ENCODE peak calls at places on chromosome 16, in ten cellular contexts. B is adipocyte; I is heart left ventricle; F is colonic mucosa; T is endothelial cell of umbilical vein; P is CD8-positive, alpha-beta T cell; O is IMR-90; Y is fibroblast of lung; J is CD8-positive, alpha-beta memory T cell; C is MM.1S. N is an unnamed sample.

GRCh38 chr16:78455861-78456260 is 356.4 kb downstream of the WWOX start:
- DNase-seq in Y (no peak), T (no peak), J (no peak), B (no peak), P (no peak), F (no peak), C (no peak), I (no peak), O (no peak), N (no peak)

GRCh38 chr16:62067182-62067581 is 30.9 kb upstream of the CDH8 start:
- DNase-seq in C (no peak), O (no peak), F (no peak), Y (no peak), J (no peak), T (no peak), B (no peak), P (no peak), I (no peak), N (no peak)

GRCh38 chr16:66740010-66740409 is 11.4 kb downstream of the DYNC1LI2 start:
- DNase-seq in J (no peak), B (peak; percentile 78), P (no peak), C (peak; percentile 39), O (peak; percentile 32), T (peak; percentile 54), Y (no peak), F (peak; percentile 34), I (no peak), N (no peak)

GRCh38 chr16:68645494-68646388 is 631 bp downstream of the CDH3 start:
- DNase-seq in C (no peak), B (no peak), J (no peak), F (peak; percentile 23), O (no peak), P (no peak), Y (no peak), T (no peak), I (no peak), N (no peak)

GRCh38 chr16:46731691-46732555 is 16.2 kb downstream of the MYLK3 start:
- DNase-seq in I (peak; percentile 76), J (no peak), B (no peak), O (no peak), Y (no peak), T (no peak), C (no peak), F (no peak), P (no peak), N (no peak)

GRCh38 chr16:15415411-15416070 is 18.8 kb upstream of the BMERB1 start:
- DNase-seq in F (no peak), O (peak; percentile 38), C (no peak), I (no peak), J (no peak), B (peak; percentile 36), T (no peak), Y (peak; percentile 63), P (no peak), N (no peak)

GRCh38 chr16:4116328-4117249 is at the start of gene ADCY9:
- DNase-seq in P (peak; percentile 70), B (peak; percentile 93), C (peak; percentile 74), Y (peak; percentile 84), I (peak; percentile 82), T (peak; percentile 47), F (peak; percentile 73), J (peak; percentile 85), O (peak; percentile 73), N (peak; percentile 63)

GRCh38 chr16:55056585-55057520 is 126.2 kb downstream of the IRX5 start:
- DNase-seq in O (no peak), I (no peak), T (no peak), B (peak; percentile 31), J (no peak), Y (peak; percentile 2), C (no peak), F (no peak), P (no peak), N (no peak)

GRCh38 chr16:57799619-57800212 is 2.6 kb downstream of the KIFC3 start:
- DNase-seq in Y (no peak), F (no peak), I (no peak), P (no peak), T (no peak), J (no peak), O (no peak), B (no peak), C (no peak), N (no peak)

GRCh38 chr16:57800213-57801097 is 1.8 kb downstream of the KIFC3 start:
- DNase-seq in J (no peak), I (peak; percentile 18), O (no peak), P (no peak), Y (no peak), C (no peak), B (no peak), T (peak; percentile 12), F (no peak), N (no peak)

GRCh38 chr16:57797526-57798266 is 4.6 kb downstream of the KIFC3 start:
- DNase-seq in Y (no peak), B (no peak), P (no peak), C (peak; percentile 73), F (peak; percentile 57), J (no peak), I (peak; percentile 55), T (no peak), O (no peak), N (no peak)

GRCh38 chr16:57798267-57798810 is 4.0 kb downstream of the KIFC3 start:
- DNase-seq in B (no peak), Y (no peak), C (no peak), T (no peak), I (no peak), J (no peak), F (no peak), P (no peak), O (no peak), N (no peak)

GRCh38 chr16:57798953-57799618 is 3.2 kb downstream of the KIFC3 start:
- DNase-seq in Y (no peak), J (no peak), C (no peak), I (peak; percentile 25), F (no peak), O (no peak), P (no peak), B (no peak), T (no peak), N (no peak)
- H3K4me3 ChIP-seq in Y (no peak overlapping the region), J (no peak overlapping the region), C (no peak overlapping the region), I (peak overlapping the region; percentile 23), F (no peak overlapping the region), O (no peak overlapping the region), P (no peak overlapping the region), B (no peak overlapping the region), T (no peak overlapping the region), N (no peak overlapping the region)

GRCh38 chr16:8493885-8494487 is 96.3 kb downstream of the TMEM114 start:
- DNase-seq in C (no peak), I (no peak), Y (no peak), O (no peak), F (no peak), P (no peak), J (no peak), B (no peak), T (no peak), N (no peak)
- H3K27me3 ChIP-seq in C (no peaks in the 10 kb centered on the region), I (no peaks in the 10 kb centered on the region), Y (no peaks in the 10 kb centered on the region), O (no peaks in the 10 kb centered on the region), F (no peaks in the 10 kb centered on the region), P (no peaks in the 10 kb centered on the region), J (no peaks in the 10 kb centered on the region), B (no peaks in the 10 kb centered on the region), T (no peaks in the 10 kb centered on the region), N (no peaks in the 10 kb centered on the region)

DNA sequence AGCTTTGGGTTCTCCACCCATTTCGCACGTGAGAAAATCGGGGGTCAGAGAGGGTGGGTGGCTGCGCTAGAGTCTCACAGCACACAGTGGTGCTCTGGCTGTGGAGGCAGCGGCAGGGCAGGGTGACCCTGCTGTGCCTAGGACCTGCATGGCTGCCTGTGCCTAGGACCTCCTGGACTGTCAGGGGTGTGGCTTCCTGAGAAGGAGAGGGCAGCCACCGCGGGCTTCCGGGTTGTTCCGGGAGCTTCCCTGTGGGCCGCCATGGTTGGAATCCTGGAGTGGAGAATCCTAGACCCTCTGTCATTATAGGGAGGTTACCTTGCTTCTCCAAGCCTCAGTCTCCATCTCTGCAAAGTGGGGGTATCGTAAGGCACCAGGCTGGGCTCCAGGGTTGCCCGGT is 9.3 kb downstream of the ZFPM1 start:
- DNase-seq in I (no peak), Y (no peak), F (no peak), P (no peak), J (no peak), T (no peak), O (no peak), C (no peak), B (no peak), N (no peak)
- H3K4me1 ChIP-seq in I (peaks cover 39% of the 10 kb centered on the region), Y (no peaks in the 10 kb centered on the region), F (no peaks in the 10 kb centered on the region), P (peaks cover 59% of the 10 kb centered on the region), J (peaks cover 85% of the 10 kb centered on the region), T (peaks cover 26% of the 10 kb centered on the region), O (peaks cover 4% of the 10 kb centered on the region), C (no peaks in the 10 kb centered on the region), B (peaks cover 11% of the 10 kb centered on the region), N (peaks cover 35% of the 10 kb centered on the region)

GRCh38 chr16:58493756-58494431 is 6.0 kb upstream of the NDRG4 start:
- DNase-seq in C (no peak), P (no peak), F (no peak), Y (no peak), I (no peak), J (no peak), T (no peak), B (no peak), O (no peak), N (no peak)

GRCh38 chr16:58497468-58497867 is 2.5 kb upstream of the NDRG4 start:
- DNase-seq in P (no peak), C (no peak), B (no peak), T (no peak), I (no peak), O (no peak), Y (no peak), J (no peak), F (no peak), N (no peak)

GRCh38 chr16:58492735-58493134 is 7.2 kb upstream of the NDRG4 start:
- DNase-seq in T (no peak), F (no peak), O (no peak), B (no peak), J (no peak), Y (no peak), I (peak; percentile 23), P (no peak), C (no peak), N (no peak)

GRCh38 chr16:58495861-58496331 is 4.0 kb upstream of the NDRG4 start:
- DNase-seq in Y (no peak), T (no peak), C (no peak), I (no peak), P (no peak), F (no peak), O (no peak), B (no peak), J (no peak), N (no peak)

DNA sequence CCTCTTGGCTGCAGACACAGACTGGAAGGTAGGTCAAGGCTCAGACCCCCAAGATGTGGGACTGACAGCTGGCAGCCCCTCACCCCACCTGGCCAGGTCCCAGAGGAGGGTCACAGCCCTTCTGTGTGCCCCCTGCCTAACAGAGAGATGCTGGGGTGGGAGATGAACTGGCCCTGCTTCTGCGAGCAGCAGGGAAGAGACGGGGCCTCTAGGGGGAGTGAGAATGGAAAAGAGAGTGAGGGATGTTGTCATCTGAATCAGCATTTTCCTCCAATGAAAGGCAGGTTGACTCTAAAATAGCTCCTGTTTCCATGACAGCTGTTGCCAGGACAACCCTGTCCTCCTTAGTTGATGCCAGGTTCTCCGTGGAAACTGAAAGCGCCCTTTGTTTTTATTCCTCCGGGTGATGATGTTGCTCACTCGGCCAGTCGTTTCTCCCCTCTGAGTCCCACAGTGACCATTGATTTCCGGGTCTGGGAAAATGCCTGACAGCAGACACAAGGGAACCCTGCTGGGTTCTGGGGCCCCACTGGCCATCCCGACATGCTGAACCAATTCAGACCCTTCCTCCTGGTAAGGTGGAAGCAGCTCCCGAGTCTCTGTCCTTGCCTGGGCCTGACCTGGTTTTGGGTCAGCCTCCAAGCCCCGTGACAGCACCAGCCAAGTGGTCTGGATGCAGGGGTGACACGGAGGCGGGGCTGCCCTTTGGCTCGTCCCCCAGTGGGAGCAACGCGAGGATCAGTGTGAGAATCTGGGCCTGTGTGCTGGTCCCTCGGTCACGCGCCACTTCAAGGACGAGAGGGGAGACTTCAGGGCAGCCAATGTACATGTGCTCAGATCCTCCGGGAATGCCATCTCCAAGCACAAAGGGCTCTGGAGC is 4.7 kb upstream of the NDRG4 start:
- DNase-seq in J (peak; percentile 65), O (peak; percentile 99), F (peak; percentile 64), Y (peak; percentile 97), I (peak; percentile 91), P (no peak), T (peak; percentile 88), C (peak; percentile 98), B (peak; percentile 94), N (peak; percentile 34)
- H3K4me3 ChIP-seq in J (no peak overlapping the region), O (no peak overlapping the region), F (no peak overlapping the region), Y (peak overlapping the region; percentile 41), I (peak overlapping the region; percentile 46), P (no peak overlapping the region), T (no peak overlapping the region), C (peak overlapping the region; percentile 36), B (peak overlapping the region; percentile 2), N (no peak overlapping the region)

N was measured in effector memory CD4-positive, alpha-beta T cell.